ENCODE peak calls at places on chromosomes 12 and 14, in four cellular contexts. D is adrenal gland, Q is endothelial cell of umbilical vein, R is esophagus squamous epithelium. G is an unnamed sample.

GRCh38 chr12:32921397-32921796 is 24.8 kb upstream of the PKP2 start:
- DNase-seq in D (no peak), Q (peak; percentile 42), R (no peak), G (no peak)

GRCh38 chr12:116317986-116318737 is 40.7 kb upstream of the MED13L start:
- DNase-seq in D (no peak), Q (no peak), R (no peak), G (no peak)

GRCh38 chr12:88793091-88793490 is 212.8 kb upstream of the KITLG start:
- DNase-seq in D (no peak), Q (no peak), R (no peak), G (no peak)

GRCh38 chr12:26195250-26195640 is at the start of gene SSPN:
- DNase-seq in D (peak; percentile 79), Q (peak; percentile 46), R (peak; percentile 7), G (peak; percentile 78)

GRCh38 chr14:89466939-89467338 is 49.9 kb upstream of the FOXN3 start:
- DNase-seq in D (no peak), Q (no peak), R (no peak), G (no peak)

GRCh38 chr12:109710279-109710746 is 3.3 kb upstream of the FAM222A start:
- DNase-seq in D (no peak), Q (no peak), R (no peak), G (no peak)

GRCh38 chr12:32229971-32230606 is 123.4 kb downstream of the BICD1 start:
- DNase-seq in D (no peak), Q (no peak), R (no peak), G (no peak)

GRCh38 chr14:51157012-51157411 is 62.1 kb upstream of the TRIM9 start:
- DNase-seq in D (no peak), Q (peak; percentile 13), R (no peak), G (no peak)

GRCh38 chr12:62647586-62647985 is 181.0 kb downstream of the MON2 start:
- DNase-seq in D (peak; percentile 54), Q (no peak), R (no peak), G (no peak)

GRCh38 chr12:108338915-108339657 is at the start of gene CMKLR1:
- DNase-seq in D (peak; percentile 40), Q (no peak), R (no peak), G (peak; percentile 47)

GRCh38 chr12:6550294-6551062 is 5.4 kb downstream of the IFFO1 start:
- DNase-seq in D (no peak), Q (no peak), R (no peak), G (no peak)

GRCh38 chr14:96251656-96252155 is 4.3 kb upstream of the BDKRB1 start:
- DNase-seq in D (no peak), Q (no peak), R (no peak), G (no peak)

GRCh38 chr14:102565959-102566358 is 26.5 kb upstream of the RCOR1 start:
- DNase-seq in D (no peak), Q (no peak), R (no peak), G (no peak)

GRCh38 chr12:80268924-80269749 is 169.8 kb downstream of the OTOGL start:
- DNase-seq in D (no peak), Q (peak; percentile 92), R (no peak), G (no peak)

GRCh38 chr14:105888151-105888550 is 361.8 kb downstream of the TMEM121 start:
- DNase-seq in D (no peak), Q (no peak), R (no peak), G (peak; percentile 1)

GRCh38 chr12:12807970-12808702 is 5.0 kb upstream of the DDX47 start:
- DNase-seq in D (peak; percentile 36), Q (peak; percentile 95), R (peak; percentile 8), G (no peak)

GRCh38 chr14:89658977-89659670 is 242.1 kb upstream of the FOXN3 start:
- DNase-seq in D (no peak), Q (no peak), R (no peak), G (no peak)

GRCh38 chr14:42884100-42884499 is 1277.4 kb downstream of the LRFN5 start:
- DNase-seq in D (no peak), Q (no peak), R (no peak), G (no peak)

GRCh38 chr12:124610629-124611558 is 43.5 kb upstream of the NCOR2 start:
- DNase-seq in D (no peak), Q (no peak), R (no peak), G (no peak)

GRCh38 chr12:125889742-125890141 is 824.5 kb downstream of the AACS start:
- DNase-seq in D (no peak), Q (no peak), R (no peak), G (no peak)

GRCh38 chr14:21155963-21156362 is at the start of gene OR5AU1:
- DNase-seq in D (no peak), Q (no peak), R (no peak), G (no peak)

GRCh38 chr14:58922211-58922940 is 266.1 kb upstream of the DAAM1 start:
- DNase-seq in D (no peak), Q (no peak), R (no peak), G (no peak)

GRCh38 chr12:113453330-113453729 is 18.3 kb downstream of the LHX5 start:
- DNase-seq in D (no peak), Q (no peak), R (no peak), G (no peak)

GRCh38 chr12:53938276-53939140 is at the start of gene HOXC13:
- DNase-seq in D (peak; percentile 50), Q (no peak), R (no peak), G (peak; percentile 41)

GRCh38 chr12:20415013-20415412 is 46.7 kb downstream of the PDE3A start:
- DNase-seq in D (peak; percentile 17), Q (peak; percentile 92), R (no peak), G (peak; percentile 28)

GRCh38 chr12:32949815-32950214 is 53.2 kb upstream of the PKP2 start:
- DNase-seq in D (no peak), Q (no peak), R (no peak), G (no peak)

GRCh38 chr14:72880820-72881219 is 13.1 kb downstream of the DPF3 start:
- DNase-seq in D (no peak), Q (no peak), R (no peak), G (no peak)

GRCh38 chr14:63039800-63040380 is 5.4 kb downstream of the KCNH5 start:
- DNase-seq in D (no peak), Q (peak; percentile 66), R (no peak), G (no peak)

GRCh38 chr12:13373131-13373530 is 176.6 kb downstream of the EMP1 start:
- DNase-seq in D (no peak), Q (no peak), R (no peak), G (no peak)

DNA sequence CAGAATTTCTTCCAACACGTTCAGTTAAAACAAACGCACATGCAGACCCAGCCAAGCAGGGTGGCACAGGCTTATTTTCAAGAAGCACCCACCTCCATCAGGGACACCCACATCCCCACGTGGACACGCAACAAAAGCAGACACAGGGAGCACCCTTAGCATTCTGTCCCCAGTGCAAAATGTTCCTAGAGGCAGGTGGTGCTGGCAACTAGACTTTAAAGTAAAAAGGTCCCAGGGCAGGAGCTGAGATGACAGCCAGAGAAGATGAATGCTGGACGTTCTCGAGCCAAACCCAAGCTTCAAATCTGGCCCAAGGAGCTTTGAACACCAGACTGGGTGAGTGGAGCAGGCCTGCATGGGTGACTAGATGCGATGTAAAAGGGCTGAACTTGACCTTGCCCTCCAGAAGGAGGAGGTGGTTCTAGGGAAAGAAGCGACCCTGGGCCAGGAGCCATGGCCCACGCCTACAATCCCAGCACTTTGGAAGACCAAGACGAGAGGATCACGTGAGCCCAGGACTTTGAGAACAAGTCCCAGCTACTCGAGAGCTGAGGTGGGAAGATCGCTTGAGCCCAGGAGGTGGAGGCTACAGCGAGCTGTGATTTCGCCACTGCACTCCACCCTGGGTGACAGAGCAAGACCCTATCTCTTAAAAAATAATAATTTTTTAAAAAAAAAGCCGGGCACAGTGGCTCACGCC is 47.3 kb downstream of the KDM2B start:
- DNase-seq in D (no peak), Q (no peak), R (no peak), G (no peak)
- H3K4me1 ChIP-seq in D (peaks cover 40% of the 10 kb centered on the region), Q (peaks cover 22% of the 10 kb centered on the region), R (peaks cover 27% of the 10 kb centered on the region), G (peaks cover 26% of the 10 kb centered on the region)

DNA sequence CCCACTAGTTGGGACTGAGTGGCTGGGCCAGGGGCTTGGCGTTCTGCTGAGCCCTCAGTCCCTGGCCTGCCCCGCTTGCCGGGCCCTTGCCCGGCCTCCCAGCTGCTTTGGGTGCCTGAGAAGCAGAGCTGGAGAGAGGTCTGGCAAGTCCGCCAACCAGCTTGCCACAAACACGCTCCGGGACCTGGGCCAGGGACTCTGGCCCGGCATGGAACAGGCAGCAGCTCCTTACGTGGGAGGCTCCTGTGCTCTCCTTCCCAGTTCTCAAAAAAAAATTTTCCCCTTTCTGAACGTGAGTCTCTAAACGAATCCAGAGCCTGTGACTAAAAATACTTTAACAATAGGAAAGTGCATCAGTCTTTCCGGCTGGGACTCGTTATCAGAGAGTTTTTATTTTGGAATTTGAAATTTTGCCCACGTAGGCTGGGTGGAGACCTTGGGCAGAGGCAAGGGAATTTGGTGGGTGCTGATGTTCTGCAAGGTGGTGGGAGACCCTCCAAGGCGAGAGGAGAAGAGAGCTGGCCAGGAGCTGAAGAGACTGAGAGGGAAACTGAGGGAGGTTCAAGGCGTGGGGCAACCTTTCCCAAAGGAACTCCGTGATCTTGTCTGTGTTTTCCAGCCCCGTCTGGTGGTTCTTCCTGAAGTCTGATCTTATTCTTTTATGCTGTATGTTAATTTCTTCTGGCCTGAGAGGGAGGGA is 6.8 kb upstream of the NR4A1 start:
- DNase-seq in D (peak; percentile 90), Q (peak; percentile 70), R (no peak), G (peak; percentile 96)
- TF ChIP-seq POLR2A in D (peak; percentile 45), Q (no peak), R (no peak), G (peak; percentile 24)

GRCh38 chr12:22163594-22163993 is 117.6 kb downstream of the CMAS start:
- DNase-seq in D (no peak), Q (no peak), R (no peak), G (no peak)

GRCh38 chr12:22164101-22164500 is 118.1 kb downstream of the CMAS start:
- DNase-seq in D (no peak), Q (no peak), R (no peak), G (no peak)

DNA sequence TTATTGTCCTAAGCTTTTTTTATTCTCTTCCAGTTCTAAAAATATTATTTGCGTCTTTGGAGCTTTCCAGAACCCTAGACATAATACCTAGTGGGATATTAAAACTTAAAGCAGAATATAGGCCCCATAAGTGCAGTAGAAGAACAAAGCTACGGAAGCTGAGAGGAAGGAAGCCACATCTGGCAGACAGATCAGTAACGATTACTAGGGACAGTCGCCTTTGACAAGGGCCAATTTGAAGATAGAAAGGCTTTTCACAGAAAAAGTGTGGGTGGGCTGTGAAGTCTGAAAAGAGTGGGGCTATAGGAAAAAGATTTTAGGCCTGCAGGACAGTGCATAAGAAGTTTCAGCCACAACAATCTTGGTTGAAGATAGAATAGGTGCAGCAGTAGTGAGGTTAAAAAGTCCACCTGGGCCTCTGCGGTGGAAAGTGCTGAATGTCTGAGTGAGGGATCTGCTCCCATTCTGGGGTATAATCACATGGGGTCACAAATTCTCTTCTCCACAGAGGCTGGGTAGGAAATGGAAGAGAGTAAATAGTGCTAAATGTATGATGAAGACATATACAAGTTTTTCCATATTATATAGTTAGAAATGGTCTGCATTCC is 114.5 kb downstream of the CMAS start:
- DNase-seq in D (no peak), Q (no peak), R (no peak), G (no peak)
- H3K4me1 ChIP-seq in D (no peaks in the 10 kb centered on the region), Q (no peaks in the 10 kb centered on the region), R (no peaks in the 10 kb centered on the region), G (no peaks in the 10 kb centered on the region)

DNA sequence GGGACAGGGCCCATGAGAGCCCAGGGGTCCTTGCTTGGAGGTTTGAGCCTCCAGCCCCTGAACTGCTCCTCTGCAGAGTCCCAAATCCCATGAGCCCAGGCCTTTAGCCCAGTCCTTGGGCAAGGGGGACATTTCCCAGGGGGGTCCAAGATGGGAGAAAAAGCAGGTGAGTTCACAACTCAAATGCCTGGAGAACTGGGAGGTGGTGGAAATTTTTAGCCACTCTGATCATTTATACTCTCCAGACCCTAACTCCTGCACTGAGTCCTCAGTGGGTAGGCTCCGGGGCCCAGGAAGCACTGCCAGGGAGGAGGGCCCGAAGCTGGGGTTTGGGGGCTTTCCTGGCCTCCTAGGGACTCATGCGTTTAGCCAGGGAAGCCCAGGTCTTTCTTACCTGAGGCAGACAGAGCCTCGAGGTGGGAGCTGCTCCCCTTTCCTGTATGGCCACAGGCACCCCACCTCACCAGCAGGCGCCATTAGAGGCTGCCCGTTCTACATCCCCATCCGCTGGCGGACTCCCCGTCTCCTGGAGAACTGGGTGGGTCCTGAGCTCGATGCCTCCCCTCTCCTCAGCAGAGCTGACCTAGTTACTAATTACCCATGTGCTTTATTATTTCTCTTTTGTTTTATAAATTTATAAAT is 998 bp downstream of the HNF1A start:
- DNase-seq in D (no peak), Q (no peak), R (no peak), G (no peak)
- TF ChIP-seq POLR2A in D (no peak), Q (no peak), R (no peak), G (no peak)

G was measured in ovary.